ENCODE peak calls at places on chromosomes 1 and 21, in eight cellular contexts. K, R, A, N, H, Y, V and M are unnamed samples.

GRCh38 chr1:40171036-40171435 is 9.8 kb downstream of the RLF start:
- DNase-seq in K (no peak), V (no peak), H (no peak), Y (no peak), A (no peak), N (no peak), R (no peak), M (no peak)

GRCh38 chr1:218694635-218695034 is 349.5 kb downstream of the TGFB2 start:
- DNase-seq in V (no peak), A (no peak), R (no peak), Y (no peak), N (no peak), K (no peak), H (no peak), M (no peak)

GRCh38 chr21:15140321-15141019 is 75.7 kb upstream of the NRIP1 start:
- DNase-seq in Y (no peak), A (no peak), H (no peak), V (no peak), N (peak; percentile 92), K (no peak), R (no peak), M (no peak)

GRCh38 chr1:37434292-37434907 is 40.0 kb upstream of the ZC3H12A start:
- DNase-seq in Y (peak; percentile 80), H (peak; percentile 55), N (peak; percentile 64), V (peak; percentile 36), K (peak; percentile 73), R (peak; percentile 69), A (peak; percentile 51), M (peak; percentile 48)

GRCh38 chr21:33067045-33067444 is 2.9 kb upstream of the OLIG1 start:
- DNase-seq in K (no peak), H (no peak), V (no peak), Y (no peak), A (no peak), N (no peak), R (no peak), M (no peak)

GRCh38 chr1:209526137-209526536 is 57.4 kb upstream of the CAMK1G start:
- DNase-seq in N (no peak), V (no peak), R (no peak), K (no peak), A (no peak), Y (no peak), H (no peak), M (no peak)

GRCh38 chr1:39491146-39491921 is at the start of gene BMP8A:
- DNase-seq in V (peak; percentile 62), H (peak; percentile 84), N (peak; percentile 54), K (peak; percentile 59), Y (peak; percentile 73), A (peak; percentile 75), R (peak; percentile 80), M (peak; percentile 45)

GRCh38 chr1:164644774-164645634 is 86.0 kb downstream of the PBX1 start:
- DNase-seq in N (no peak), R (no peak), H (no peak), V (no peak), K (no peak), A (no peak), Y (no peak), M (no peak)

GRCh38 chr1:53526451-53527101 is 67.4 kb downstream of the DMRTB1 start:
- DNase-seq in N (peak; percentile 71), V (no peak), Y (peak; percentile 75), K (no peak), A (no peak), R (no peak), H (no peak), M (no peak)

GRCh38 chr1:167066333-167067122 is 23.6 kb downstream of the GPA33 start:
- DNase-seq in N (peak; percentile 84), H (peak; percentile 68), R (peak; percentile 76), A (peak; percentile 72), Y (peak; percentile 86), V (peak; percentile 63), K (peak; percentile 81), M (peak; percentile 81)

GRCh38 chr1:197269053-197269452 is 1.0 kb downstream of the CRB1 start:
- DNase-seq in R (no peak), Y (no peak), A (no peak), N (no peak), H (no peak), V (no peak), K (peak; percentile 56), M (no peak)

GRCh38 chr1:55685560-55685959 is 470.4 kb upstream of the USP24 start:
- DNase-seq in N (no peak), H (no peak), A (no peak), K (no peak), R (no peak), Y (peak; percentile 32), V (no peak), M (no peak)

GRCh38 chr1:54421101-54421504 is 14.9 kb upstream of the SSBP3 start:
- DNase-seq in K (peak; percentile 93), N (no peak), H (no peak), R (no peak), A (no peak), V (no peak), Y (no peak), M (no peak)

GRCh38 chr1:232728507-232729263 is 76.5 kb upstream of the MAP10 start:
- DNase-seq in N (no peak), H (no peak), A (no peak), K (no peak), R (no peak), V (no peak), Y (no peak), M (no peak)

GRCh38 chr1:145961425-145962156 is 2.8 kb downstream of the ANKRD34A start:
- DNase-seq in N (no peak), Y (peak; percentile 63), V (no peak), A (peak; percentile 80), R (peak; percentile 29), H (peak; percentile 36), K (peak; percentile 80), M (no peak)

GRCh38 chr1:228087771-228088251 is 5.3 kb downstream of the ARF1 start:
- DNase-seq in A (no peak), V (no peak), Y (peak; percentile 35), R (no peak), N (no peak), K (no peak), H (no peak), M (no peak)

GRCh38 chr1:22123071-22123390 is 19.9 kb downstream of the WNT4 start:
- DNase-seq in Y (no peak), H (no peak), A (no peak), N (no peak), R (no peak), K (no peak), V (no peak), M (no peak)

GRCh38 chr1:215526147-215526845 is 40.8 kb upstream of the KCTD3 start:
- DNase-seq in H (peak; percentile 13), K (peak; percentile 9), V (no peak), R (no peak), Y (no peak), N (no peak), A (no peak), M (no peak)

GRCh38 chr1:51859333-51859732 is 19.2 kb downstream of the NRDC start:
- DNase-seq in A (no peak), H (no peak), R (no peak), N (no peak), K (no peak), V (no peak), Y (no peak), M (no peak)